ENCODE peak calls at places on chromosome 19, in ten cellular contexts. One of them, this sample, is unnamed.

GRCh38 chr19:7138402-7138801 is 68.9 kb downstream of the ZNF557 start:
- DNase-seq in NCI-H1092: no peak
- DNase-seq in CD8-positive, alpha-beta memory T cell: no peak
- DNase-seq in activated CD8-positive, alpha-beta memory T cell treated with anti-CD3 and anti-CD28 coated beads for 1 hour: no peak
- DNase-seq in NCI-H446: no peak
- DNase-seq in PC-9: no peak
- DNase-seq in coronary artery: no peak
- DNase-seq in stimulated activated naive CD8-positive, alpha-beta T cell treated with anti-CD3 and anti-CD28 coated beads, Interleukin-15, Interleukin-2, amounts not matched to agents 100 U/mL and 50 U/mL, for 24 hours: no peak
- DNase-seq in astrocyte of the hippocampus: no peak
- DNase-seq in stimulated activated CD4-positive, alpha-beta T cell treated with anti-CD3 and anti-CD28 coated beads, Interleukin-4, amount 100 ng/mL, for 1 hour: no peak
- DNase-seq in this sample: no peak

GRCh38 chr19:2199861-2200623 is 36.1 kb downstream of the PLEKHJ1 start:
- DNase-seq in stimulated activated CD4-positive, alpha-beta T cell treated with anti-CD3 and anti-CD28 coated beads, Interleukin-4, amount 100 ng/mL, for 1 hour: no peak
- DNase-seq in NCI-H1092: no peak
- DNase-seq in NCI-H446: no peak
- DNase-seq in astrocyte of the hippocampus: no peak
- DNase-seq in PC-9: no peak
- DNase-seq in stimulated activated naive CD8-positive, alpha-beta T cell treated with anti-CD3 and anti-CD28 coated beads, Interleukin-15, Interleukin-2, amounts not matched to agents 100 U/mL and 50 U/mL, for 24 hours: no peak
- DNase-seq in activated CD8-positive, alpha-beta memory T cell treated with anti-CD3 and anti-CD28 coated beads for 1 hour: no peak
- DNase-seq in coronary artery: no peak
- DNase-seq in CD8-positive, alpha-beta memory T cell: no peak
- DNase-seq in this sample: no peak

GRCh38 chr19:11375143-11375948 is 880 bp downstream of the SWSAP1 start:
- DNase-seq in NCI-H446: no peak
- DNase-seq in stimulated activated CD4-positive, alpha-beta T cell treated with anti-CD3 and anti-CD28 coated beads, Interleukin-4, amount 100 ng/mL, for 1 hour: peak
- DNase-seq in coronary artery: peak
- DNase-seq in NCI-H1092: peak
- DNase-seq in activated CD8-positive, alpha-beta memory T cell treated with anti-CD3 and anti-CD28 coated beads for 1 hour: peak
- DNase-seq in stimulated activated naive CD8-positive, alpha-beta T cell treated with anti-CD3 and anti-CD28 coated beads, Interleukin-15, Interleukin-2, amounts not matched to agents 100 U/mL and 50 U/mL, for 24 hours: peak
- DNase-seq in CD8-positive, alpha-beta memory T cell: peak
- DNase-seq in PC-9: peak
- DNase-seq in astrocyte of the hippocampus: no peak
- DNase-seq in this sample: no peak

GRCh38 chr19:7482584-7483439 is 6.0 kb downstream of the PEX11G start:
- DNase-seq in astrocyte of the hippocampus: peak
- DNase-seq in coronary artery: no peak
- DNase-seq in CD8-positive, alpha-beta memory T cell: no peak
- DNase-seq in NCI-H446: no peak
- DNase-seq in stimulated activated naive CD8-positive, alpha-beta T cell treated with anti-CD3 and anti-CD28 coated beads, Interleukin-15, Interleukin-2, amounts not matched to agents 100 U/mL and 50 U/mL, for 24 hours: no peak
- DNase-seq in NCI-H1092: no peak
- DNase-seq in stimulated activated CD4-positive, alpha-beta T cell treated with anti-CD3 and anti-CD28 coated beads, Interleukin-4, amount 100 ng/mL, for 1 hour: no peak
- DNase-seq in activated CD8-positive, alpha-beta memory T cell treated with anti-CD3 and anti-CD28 coated beads for 1 hour: no peak
- DNase-seq in PC-9: no peak
- DNase-seq in this sample: no peak

GRCh38 chr19:44891016-44891882 is at the start of gene TOMM40:
- DNase-seq in coronary artery: peak
- DNase-seq in CD8-positive, alpha-beta memory T cell: no peak
- DNase-seq in stimulated activated CD4-positive, alpha-beta T cell treated with anti-CD3 and anti-CD28 coated beads, Interleukin-4, amount 100 ng/mL, for 1 hour: peak
- DNase-seq in activated CD8-positive, alpha-beta memory T cell treated with anti-CD3 and anti-CD28 coated beads for 1 hour: no peak
- DNase-seq in NCI-H446: no peak
- DNase-seq in PC-9: no peak
- DNase-seq in NCI-H1092: peak
- DNase-seq in astrocyte of the hippocampus: peak
- DNase-seq in stimulated activated naive CD8-positive, alpha-beta T cell treated with anti-CD3 and anti-CD28 coated beads, Interleukin-15, Interleukin-2, amounts not matched to agents 100 U/mL and 50 U/mL, for 24 hours: peak
- DNase-seq in this sample: no peak

GRCh38 chr19:37329686-37330085 is 41.2 kb upstream of the ZNF527 start:
- DNase-seq in stimulated activated CD4-positive, alpha-beta T cell treated with anti-CD3 and anti-CD28 coated beads, Interleukin-4, amount 100 ng/mL, for 1 hour: no peak
- DNase-seq in NCI-H1092: no peak
- DNase-seq in activated CD8-positive, alpha-beta memory T cell treated with anti-CD3 and anti-CD28 coated beads for 1 hour: no peak
- DNase-seq in astrocyte of the hippocampus: no peak
- DNase-seq in CD8-positive, alpha-beta memory T cell: no peak
- DNase-seq in stimulated activated naive CD8-positive, alpha-beta T cell treated with anti-CD3 and anti-CD28 coated beads, Interleukin-15, Interleukin-2, amounts not matched to agents 100 U/mL and 50 U/mL, for 24 hours: no peak
- DNase-seq in NCI-H446: no peak
- DNase-seq in coronary artery: no peak
- DNase-seq in PC-9: peak
- DNase-seq in this sample: no peak

GRCh38 chr19:55447421-55448174 is 4.5 kb upstream of the SHISA7 start:
- DNase-seq in stimulated activated naive CD8-positive, alpha-beta T cell treated with anti-CD3 and anti-CD28 coated beads, Interleukin-15, Interleukin-2, amounts not matched to agents 100 U/mL and 50 U/mL, for 24 hours: no peak
- DNase-seq in NCI-H446: peak
- DNase-seq in activated CD8-positive, alpha-beta memory T cell treated with anti-CD3 and anti-CD28 coated beads for 1 hour: no peak
- DNase-seq in NCI-H1092: no peak
- DNase-seq in coronary artery: no peak
- DNase-seq in stimulated activated CD4-positive, alpha-beta T cell treated with anti-CD3 and anti-CD28 coated beads, Interleukin-4, amount 100 ng/mL, for 1 hour: no peak
- DNase-seq in astrocyte of the hippocampus: peak
- DNase-seq in CD8-positive, alpha-beta memory T cell: no peak
- DNase-seq in PC-9: peak
- DNase-seq in this sample: peak

GRCh38 chr19:29483944-29484581 is 41.7 kb upstream of the VSTM2B start:
- DNase-seq in NCI-H446: no peak
- DNase-seq in NCI-H1092: no peak
- DNase-seq in stimulated activated naive CD8-positive, alpha-beta T cell treated with anti-CD3 and anti-CD28 coated beads, Interleukin-15, Interleukin-2, amounts not matched to agents 100 U/mL and 50 U/mL, for 24 hours: no peak
- DNase-seq in PC-9: no peak
- DNase-seq in astrocyte of the hippocampus: no peak
- DNase-seq in stimulated activated CD4-positive, alpha-beta T cell treated with anti-CD3 and anti-CD28 coated beads, Interleukin-4, amount 100 ng/mL, for 1 hour: no peak
- DNase-seq in coronary artery: peak
- DNase-seq in CD8-positive, alpha-beta memory T cell: no peak
- DNase-seq in activated CD8-positive, alpha-beta memory T cell treated with anti-CD3 and anti-CD28 coated beads for 1 hour: no peak
- DNase-seq in this sample: no peak

GRCh38 chr19:10219678-10220077 is 11.5 kb downstream of the S1PR2 start:
- DNase-seq in stimulated activated naive CD8-positive, alpha-beta T cell treated with anti-CD3 and anti-CD28 coated beads, Interleukin-15, Interleukin-2, amounts not matched to agents 100 U/mL and 50 U/mL, for 24 hours: peak
- DNase-seq in coronary artery: no peak
- DNase-seq in activated CD8-positive, alpha-beta memory T cell treated with anti-CD3 and anti-CD28 coated beads for 1 hour: no peak
- DNase-seq in astrocyte of the hippocampus: peak
- DNase-seq in NCI-H1092: no peak
- DNase-seq in CD8-positive, alpha-beta memory T cell: no peak
- DNase-seq in NCI-H446: no peak
- DNase-seq in stimulated activated CD4-positive, alpha-beta T cell treated with anti-CD3 and anti-CD28 coated beads, Interleukin-4, amount 100 ng/mL, for 1 hour: peak
- DNase-seq in PC-9: peak
- DNase-seq in this sample: no peak

GRCh38 chr19:1910169-1910568 is 5.0 kb downstream of the ADAT3 start:
- DNase-seq in activated CD8-positive, alpha-beta memory T cell treated with anti-CD3 and anti-CD28 coated beads for 1 hour: no peak
- DNase-seq in stimulated activated naive CD8-positive, alpha-beta T cell treated with anti-CD3 and anti-CD28 coated beads, Interleukin-15, Interleukin-2, amounts not matched to agents 100 U/mL and 50 U/mL, for 24 hours: no peak
- DNase-seq in NCI-H1092: no peak
- DNase-seq in CD8-positive, alpha-beta memory T cell: no peak
- DNase-seq in NCI-H446: no peak
- DNase-seq in PC-9: no peak
- DNase-seq in astrocyte of the hippocampus: no peak
- DNase-seq in stimulated activated CD4-positive, alpha-beta T cell treated with anti-CD3 and anti-CD28 coated beads, Interleukin-4, amount 100 ng/mL, for 1 hour: no peak
- DNase-seq in coronary artery: no peak
- DNase-seq in this sample: no peak

GRCh38 chr19:40415799-40416198 is 2.6 kb upstream of the PRX start:
- DNase-seq in activated CD8-positive, alpha-beta memory T cell treated with anti-CD3 and anti-CD28 coated beads for 1 hour: no peak
- DNase-seq in PC-9: no peak
- DNase-seq in stimulated activated CD4-positive, alpha-beta T cell treated with anti-CD3 and anti-CD28 coated beads, Interleukin-4, amount 100 ng/mL, for 1 hour: no peak
- DNase-seq in NCI-H446: no peak
- DNase-seq in CD8-positive, alpha-beta memory T cell: no peak
- DNase-seq in stimulated activated naive CD8-positive, alpha-beta T cell treated with anti-CD3 and anti-CD28 coated beads, Interleukin-15, Interleukin-2, amounts not matched to agents 100 U/mL and 50 U/mL, for 24 hours: no peak
- DNase-seq in NCI-H1092: no peak
- DNase-seq in astrocyte of the hippocampus: no peak
- DNase-seq in coronary artery: no peak
- DNase-seq in this sample: no peak

GRCh38 chr19:11598103-11598483 is 810 bp downstream of the ZNF627 start:
- DNase-seq in stimulated activated CD4-positive, alpha-beta T cell treated with anti-CD3 and anti-CD28 coated beads, Interleukin-4, amount 100 ng/mL, for 1 hour: no peak
- DNase-seq in activated CD8-positive, alpha-beta memory T cell treated with anti-CD3 and anti-CD28 coated beads for 1 hour: no peak
- DNase-seq in coronary artery: no peak
- DNase-seq in NCI-H446: no peak
- DNase-seq in CD8-positive, alpha-beta memory T cell: no peak
- DNase-seq in PC-9: no peak
- DNase-seq in stimulated activated naive CD8-positive, alpha-beta T cell treated with anti-CD3 and anti-CD28 coated beads, Interleukin-15, Interleukin-2, amounts not matched to agents 100 U/mL and 50 U/mL, for 24 hours: no peak
- DNase-seq in NCI-H1092: no peak
- DNase-seq in astrocyte of the hippocampus: no peak
- DNase-seq in this sample: no peak

GRCh38 chr19:45119582-45119981 is 26.6 kb downstream of the PPP1R37 start:
- DNase-seq in stimulated activated naive CD8-positive, alpha-beta T cell treated with anti-CD3 and anti-CD28 coated beads, Interleukin-15, Interleukin-2, amounts not matched to agents 100 U/mL and 50 U/mL, for 24 hours: no peak
- DNase-seq in stimulated activated CD4-positive, alpha-beta T cell treated with anti-CD3 and anti-CD28 coated beads, Interleukin-4, amount 100 ng/mL, for 1 hour: no peak
- DNase-seq in astrocyte of the hippocampus: no peak
- DNase-seq in coronary artery: no peak
- DNase-seq in CD8-positive, alpha-beta memory T cell: no peak
- DNase-seq in activated CD8-positive, alpha-beta memory T cell treated with anti-CD3 and anti-CD28 coated beads for 1 hour: no peak
- DNase-seq in NCI-H1092: no peak
- DNase-seq in PC-9: no peak
- DNase-seq in NCI-H446: no peak
- DNase-seq in this sample: no peak

GRCh38 chr19:21765151-21765550 is 2.2 kb downstream of the ZNF100 start:
- DNase-seq in stimulated activated naive CD8-positive, alpha-beta T cell treated with anti-CD3 and anti-CD28 coated beads, Interleukin-15, Interleukin-2, amounts not matched to agents 100 U/mL and 50 U/mL, for 24 hours: no peak
- DNase-seq in astrocyte of the hippocampus: no peak
- DNase-seq in PC-9: no peak
- DNase-seq in NCI-H446: no peak
- DNase-seq in stimulated activated CD4-positive, alpha-beta T cell treated with anti-CD3 and anti-CD28 coated beads, Interleukin-4, amount 100 ng/mL, for 1 hour: no peak
- DNase-seq in NCI-H1092: no peak
- DNase-seq in CD8-positive, alpha-beta memory T cell: no peak
- DNase-seq in coronary artery: no peak
- DNase-seq in activated CD8-positive, alpha-beta memory T cell treated with anti-CD3 and anti-CD28 coated beads for 1 hour: no peak
- DNase-seq in this sample: no peak

GRCh38 chr19:37055330-37055729 is 22.9 kb upstream of the ZNF420 start:
- DNase-seq in NCI-H446: no peak
- DNase-seq in PC-9: no peak
- DNase-seq in NCI-H1092: no peak
- DNase-seq in activated CD8-positive, alpha-beta memory T cell treated with anti-CD3 and anti-CD28 coated beads for 1 hour: no peak
- DNase-seq in stimulated activated naive CD8-positive, alpha-beta T cell treated with anti-CD3 and anti-CD28 coated beads, Interleukin-15, Interleukin-2, amounts not matched to agents 100 U/mL and 50 U/mL, for 24 hours: no peak
- DNase-seq in coronary artery: no peak
- DNase-seq in CD8-positive, alpha-beta memory T cell: no peak
- DNase-seq in stimulated activated CD4-positive, alpha-beta T cell treated with anti-CD3 and anti-CD28 coated beads, Interleukin-4, amount 100 ng/mL, for 1 hour: no peak
- DNase-seq in astrocyte of the hippocampus: no peak
- DNase-seq in this sample: no peak

GRCh38 chr19:4538601-4538954 is 1.3 kb downstream of the LRG1 start:
- DNase-seq in stimulated activated CD4-positive, alpha-beta T cell treated with anti-CD3 and anti-CD28 coated beads, Interleukin-4, amount 100 ng/mL, for 1 hour: no peak
- DNase-seq in coronary artery: no peak
- DNase-seq in activated CD8-positive, alpha-beta memory T cell treated with anti-CD3 and anti-CD28 coated beads for 1 hour: no peak
- DNase-seq in stimulated activated naive CD8-positive, alpha-beta T cell treated with anti-CD3 and anti-CD28 coated beads, Interleukin-15, Interleukin-2, amounts not matched to agents 100 U/mL and 50 U/mL, for 24 hours: no peak
- DNase-seq in astrocyte of the hippocampus: no peak
- DNase-seq in PC-9: no peak
- DNase-seq in CD8-positive, alpha-beta memory T cell: no peak
- DNase-seq in NCI-H1092: no peak
- DNase-seq in NCI-H446: no peak
- DNase-seq in this sample: no peak

GRCh38 chr19:19146000-19146608 is 7.8 kb upstream of the TMEM161A start:
- DNase-seq in NCI-H1092: peak
- DNase-seq in astrocyte of the hippocampus: peak
- DNase-seq in CD8-positive, alpha-beta memory T cell: peak
- DNase-seq in coronary artery: peak
- DNase-seq in stimulated activated CD4-positive, alpha-beta T cell treated with anti-CD3 and anti-CD28 coated beads, Interleukin-4, amount 100 ng/mL, for 1 hour: peak
- DNase-seq in PC-9: peak
- DNase-seq in stimulated activated naive CD8-positive, alpha-beta T cell treated with anti-CD3 and anti-CD28 coated beads, Interleukin-15, Interleukin-2, amounts not matched to agents 100 U/mL and 50 U/mL, for 24 hours: peak
- DNase-seq in activated CD8-positive, alpha-beta memory T cell treated with anti-CD3 and anti-CD28 coated beads for 1 hour: peak
- DNase-seq in NCI-H446: peak
- DNase-seq in this sample: peak

GRCh38 chr19:50822661-50823208 is 852 bp downstream of the KLK1 start:
- DNase-seq in PC-9: no peak
- DNase-seq in astrocyte of the hippocampus: no peak
- DNase-seq in coronary artery: no peak
- DNase-seq in stimulated activated naive CD8-positive, alpha-beta T cell treated with anti-CD3 and anti-CD28 coated beads, Interleukin-15, Interleukin-2, amounts not matched to agents 100 U/mL and 50 U/mL, for 24 hours: no peak
- DNase-seq in activated CD8-positive, alpha-beta memory T cell treated with anti-CD3 and anti-CD28 coated beads for 1 hour: no peak
- DNase-seq in stimulated activated CD4-positive, alpha-beta T cell treated with anti-CD3 and anti-CD28 coated beads, Interleukin-4, amount 100 ng/mL, for 1 hour: no peak
- DNase-seq in NCI-H1092: no peak
- DNase-seq in NCI-H446: no peak
- DNase-seq in CD8-positive, alpha-beta memory T cell: no peak
- DNase-seq in this sample: no peak

This sample was measured in LoVo.